ENCODE peak calls at places on chromosomes 12 and 14, in ten cellular contexts. One of them, this sample, is unnamed.

GRCh38 chr14:97976861-97977260 is 1179.7 kb downstream of the VRK1 start:
- DNase-seq in HFF-Myc: no peak
- DNase-seq in CD4-positive, alpha-beta T cell: peak
- DNase-seq in K562: no peak
- DNase-seq in GM10248: no peak
- DNase-seq in suprapubic skin: peak
- DNase-seq in choroid plexus epithelial cell: no peak
- DNase-seq in HCT116: no peak
- DNase-seq in left ventricle myocardium inferior: peak
- DNase-seq in glutamatergic neuron: no peak
- DNase-seq in this sample: no peak

GRCh38 chr12:108004368-108004767 is 124.7 kb upstream of the WSCD2 start:
- DNase-seq in K562: peak
- DNase-seq in choroid plexus epithelial cell: peak
- DNase-seq in HFF-Myc: no peak
- DNase-seq in glutamatergic neuron: no peak
- DNase-seq in CD4-positive, alpha-beta T cell: no peak
- DNase-seq in HCT116: no peak
- DNase-seq in suprapubic skin: no peak
- DNase-seq in GM10248: no peak
- DNase-seq in left ventricle myocardium inferior: no peak
- DNase-seq in this sample: no peak

GRCh38 chr14:92832137-92832700 is 38.1 kb downstream of the GOLGA5 start:
- DNase-seq in suprapubic skin: no peak
- DNase-seq in left ventricle myocardium inferior: no peak
- DNase-seq in K562: no peak
- DNase-seq in GM10248: no peak
- DNase-seq in HCT116: no peak
- DNase-seq in glutamatergic neuron: no peak
- DNase-seq in HFF-Myc: no peak
- DNase-seq in CD4-positive, alpha-beta T cell: no peak
- DNase-seq in choroid plexus epithelial cell: no peak
- DNase-seq in this sample: no peak

GRCh38 chr14:58535084-58535483 is 102.7 kb upstream of the DACT1 start:
- DNase-seq in glutamatergic neuron: no peak
- DNase-seq in GM10248: no peak
- DNase-seq in choroid plexus epithelial cell: peak
- DNase-seq in left ventricle myocardium inferior: no peak
- DNase-seq in K562: no peak
- DNase-seq in HFF-Myc: no peak
- DNase-seq in suprapubic skin: no peak
- DNase-seq in CD4-positive, alpha-beta T cell: no peak
- DNase-seq in HCT116: no peak
- DNase-seq in this sample: no peak

GRCh38 chr12:57233357-57234232 is 4.1 kb downstream of the SHMT2 start:
- DNase-seq in CD4-positive, alpha-beta T cell: no peak
- DNase-seq in left ventricle myocardium inferior: peak
- DNase-seq in HFF-Myc: no peak
- DNase-seq in suprapubic skin: no peak
- DNase-seq in GM10248: no peak
- DNase-seq in HCT116: no peak
- DNase-seq in choroid plexus epithelial cell: peak
- DNase-seq in K562: no peak
- DNase-seq in glutamatergic neuron: no peak
- DNase-seq in this sample: no peak

GRCh38 chr12:42474391-42474790 is 115.2 kb downstream of the PRICKLE1 start:
- DNase-seq in K562: no peak
- DNase-seq in HCT116: peak
- DNase-seq in left ventricle myocardium inferior: no peak
- DNase-seq in glutamatergic neuron: no peak
- DNase-seq in GM10248: no peak
- DNase-seq in choroid plexus epithelial cell: peak
- DNase-seq in CD4-positive, alpha-beta T cell: no peak
- DNase-seq in suprapubic skin: no peak
- DNase-seq in HFF-Myc: peak
- DNase-seq in this sample: no peak

GRCh38 chr12:1425396-1425729 is 169.0 kb downstream of the FBXL14 start:
- DNase-seq in K562: no peak
- DNase-seq in glutamatergic neuron: no peak
- DNase-seq in HFF-Myc: no peak
- DNase-seq in HCT116: no peak
- DNase-seq in GM10248: no peak
- DNase-seq in suprapubic skin: no peak
- DNase-seq in choroid plexus epithelial cell: no peak
- DNase-seq in left ventricle myocardium inferior: no peak
- DNase-seq in CD4-positive, alpha-beta T cell: no peak
- DNase-seq in this sample: no peak

GRCh38 chr12:25269701-25270100 is 19.0 kb upstream of the KRAS start:
- DNase-seq in HCT116: no peak
- DNase-seq in suprapubic skin: no peak
- DNase-seq in CD4-positive, alpha-beta T cell: no peak
- DNase-seq in GM10248: no peak
- DNase-seq in HFF-Myc: no peak
- DNase-seq in left ventricle myocardium inferior: no peak
- DNase-seq in glutamatergic neuron: no peak
- DNase-seq in K562: no peak
- DNase-seq in choroid plexus epithelial cell: no peak
- DNase-seq in this sample: no peak

GRCh38 chr14:54786816-54787215 is 115.8 kb downstream of the GCH1 start:
- DNase-seq in CD4-positive, alpha-beta T cell: no peak
- DNase-seq in suprapubic skin: no peak
- DNase-seq in left ventricle myocardium inferior: peak
- DNase-seq in choroid plexus epithelial cell: no peak
- DNase-seq in GM10248: no peak
- DNase-seq in HFF-Myc: no peak
- DNase-seq in HCT116: no peak
- DNase-seq in K562: no peak
- DNase-seq in glutamatergic neuron: no peak
- DNase-seq in this sample: no peak

GRCh38 chr14:61934385-61934784 is 172.2 kb downstream of the SNAPC1 start:
- DNase-seq in choroid plexus epithelial cell: peak
- DNase-seq in suprapubic skin: no peak
- DNase-seq in left ventricle myocardium inferior: no peak
- DNase-seq in HCT116: no peak
- DNase-seq in HFF-Myc: peak
- DNase-seq in CD4-positive, alpha-beta T cell: no peak
- DNase-seq in glutamatergic neuron: no peak
- DNase-seq in K562: no peak
- DNase-seq in GM10248: no peak
- DNase-seq in this sample: no peak

GRCh38 chr14:73739899-73740685 is 25.9 kb upstream of the PNMA1 start:
- DNase-seq in left ventricle myocardium inferior: no peak
- DNase-seq in glutamatergic neuron: no peak
- DNase-seq in choroid plexus epithelial cell: no peak
- DNase-seq in K562: no peak
- DNase-seq in HFF-Myc: no peak
- DNase-seq in GM10248: no peak
- DNase-seq in CD4-positive, alpha-beta T cell: no peak
- DNase-seq in HCT116: no peak
- DNase-seq in suprapubic skin: peak
- DNase-seq in this sample: no peak

GRCh38 chr12:14937689-14938088 is 648 bp downstream of the ERP27 start:
- DNase-seq in CD4-positive, alpha-beta T cell: no peak
- DNase-seq in HCT116: peak
- DNase-seq in K562: no peak
- DNase-seq in choroid plexus epithelial cell: no peak
- DNase-seq in suprapubic skin: no peak
- DNase-seq in left ventricle myocardium inferior: no peak
- DNase-seq in HFF-Myc: no peak
- DNase-seq in GM10248: peak
- DNase-seq in glutamatergic neuron: no peak
- DNase-seq in this sample: no peak

GRCh38 chr12:14937014-14937413 is 1.3 kb downstream of the ERP27 start:
- DNase-seq in HCT116: no peak
- DNase-seq in choroid plexus epithelial cell: no peak
- DNase-seq in K562: no peak
- DNase-seq in CD4-positive, alpha-beta T cell: no peak
- DNase-seq in left ventricle myocardium inferior: no peak
- DNase-seq in GM10248: no peak
- DNase-seq in glutamatergic neuron: no peak
- DNase-seq in HFF-Myc: no peak
- DNase-seq in suprapubic skin: no peak
- DNase-seq in this sample: no peak

GRCh38 chr12:14934511-14934910 is 3.8 kb downstream of the ERP27 start:
- DNase-seq in HFF-Myc: no peak
- DNase-seq in glutamatergic neuron: no peak
- DNase-seq in CD4-positive, alpha-beta T cell: no peak
- DNase-seq in choroid plexus epithelial cell: no peak
- DNase-seq in GM10248: no peak
- DNase-seq in left ventricle myocardium inferior: no peak
- DNase-seq in HCT116: no peak
- DNase-seq in suprapubic skin: no peak
- DNase-seq in K562: no peak
- DNase-seq in this sample: no peak

GRCh38 chr12:14935031-14935430 is 3.3 kb downstream of the ERP27 start:
- DNase-seq in choroid plexus epithelial cell: no peak
- DNase-seq in glutamatergic neuron: no peak
- DNase-seq in HCT116: no peak
- DNase-seq in left ventricle myocardium inferior: no peak
- DNase-seq in suprapubic skin: no peak
- DNase-seq in CD4-positive, alpha-beta T cell: no peak
- DNase-seq in K562: no peak
- DNase-seq in GM10248: no peak
- DNase-seq in HFF-Myc: no peak
- DNase-seq in this sample: no peak

GRCh38 chr12:14936224-14936861 is 2.0 kb downstream of the ERP27 start:
- DNase-seq in CD4-positive, alpha-beta T cell: no peak
- DNase-seq in suprapubic skin: no peak
- DNase-seq in HCT116: no peak
- DNase-seq in HFF-Myc: no peak
- DNase-seq in left ventricle myocardium inferior: no peak
- DNase-seq in choroid plexus epithelial cell: no peak
- DNase-seq in K562: no peak
- DNase-seq in GM10248: no peak
- DNase-seq in glutamatergic neuron: peak
- DNase-seq in this sample: no peak
- TF ChIP-seq CTCF in CD4-positive, alpha-beta T cell: peak
- TF ChIP-seq CTCF in suprapubic skin: no peak
- TF ChIP-seq CTCF in HCT116: peak
- TF ChIP-seq CTCF in HFF-Myc: peak
- TF ChIP-seq CTCF in left ventricle myocardium inferior: peak
- TF ChIP-seq CTCF in choroid plexus epithelial cell: peak
- TF ChIP-seq CTCF in K562: peak
- TF ChIP-seq CTCF in GM10248: no peak
- TF ChIP-seq CTCF in glutamatergic neuron: peak
- TF ChIP-seq CTCF in this sample: no peak

GRCh38 chr12:19894803-19895202 is 455.5 kb downstream of the AEBP2 start:
- DNase-seq in suprapubic skin: no peak
- DNase-seq in choroid plexus epithelial cell: peak
- DNase-seq in HFF-Myc: no peak
- DNase-seq in glutamatergic neuron: no peak
- DNase-seq in left ventricle myocardium inferior: no peak
- DNase-seq in GM10248: peak
- DNase-seq in CD4-positive, alpha-beta T cell: no peak
- DNase-seq in HCT116: no peak
- DNase-seq in K562: no peak
- DNase-seq in this sample: no peak

GRCh38 chr12:19894049-19894448 is 454.8 kb downstream of the AEBP2 start:
- DNase-seq in glutamatergic neuron: no peak
- DNase-seq in left ventricle myocardium inferior: no peak
- DNase-seq in K562: no peak
- DNase-seq in HFF-Myc: no peak
- DNase-seq in CD4-positive, alpha-beta T cell: no peak
- DNase-seq in HCT116: no peak
- DNase-seq in suprapubic skin: no peak
- DNase-seq in GM10248: peak
- DNase-seq in choroid plexus epithelial cell: peak
- DNase-seq in this sample: no peak

GRCh38 chr12:19895609-19896008 is 456.3 kb downstream of the AEBP2 start:
- DNase-seq in glutamatergic neuron: no peak
- DNase-seq in K562: no peak
- DNase-seq in HFF-Myc: no peak
- DNase-seq in GM10248: no peak
- DNase-seq in suprapubic skin: no peak
- DNase-seq in HCT116: no peak
- DNase-seq in CD4-positive, alpha-beta T cell: no peak
- DNase-seq in left ventricle myocardium inferior: no peak
- DNase-seq in choroid plexus epithelial cell: no peak
- DNase-seq in this sample: no peak

GRCh38 chr12:19892186-19892585 is 452.9 kb downstream of the AEBP2 start:
- DNase-seq in choroid plexus epithelial cell: no peak
- DNase-seq in GM10248: no peak
- DNase-seq in suprapubic skin: no peak
- DNase-seq in glutamatergic neuron: no peak
- DNase-seq in HCT116: no peak
- DNase-seq in K562: no peak
- DNase-seq in left ventricle myocardium inferior: no peak
- DNase-seq in CD4-positive, alpha-beta T cell: no peak
- DNase-seq in HFF-Myc: no peak
- DNase-seq in this sample: no peak

DNA sequence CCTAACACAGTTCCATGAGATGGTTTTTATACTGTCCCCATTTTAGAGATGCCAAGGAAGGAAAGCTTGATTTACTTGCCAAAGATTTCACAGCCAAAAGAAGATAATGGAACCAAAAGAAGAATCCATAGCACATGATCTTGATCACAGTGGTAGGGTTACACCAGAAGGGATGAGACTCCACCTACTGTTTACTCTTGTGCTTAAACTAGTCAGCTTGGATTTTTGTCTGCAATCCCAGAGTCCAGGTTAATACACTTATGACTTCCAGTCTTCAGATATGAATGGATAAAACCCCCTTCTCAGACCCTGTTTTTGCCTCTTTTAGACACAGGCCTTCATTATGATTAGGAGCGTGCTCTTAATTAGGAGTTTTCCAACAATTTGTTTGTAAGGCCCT is 454.2 kb downstream of the AEBP2 start:
- DNase-seq in suprapubic skin: no peak
- DNase-seq in left ventricle myocardium inferior: no peak
- DNase-seq in K562: no peak
- DNase-seq in HFF-Myc: no peak
- DNase-seq in glutamatergic neuron: no peak
- DNase-seq in HCT116: peak
- DNase-seq in GM10248: peak
- DNase-seq in choroid plexus epithelial cell: peak
- DNase-seq in CD4-positive, alpha-beta T cell: no peak
- DNase-seq in this sample: no peak
- TF ChIP-seq CTCF in suprapubic skin: no peak
- TF ChIP-seq CTCF in left ventricle myocardium inferior: peak
- TF ChIP-seq CTCF in K562: no peak
- TF ChIP-seq CTCF in HFF-Myc: peak
- TF ChIP-seq CTCF in glutamatergic neuron: no peak
- TF ChIP-seq CTCF in HCT116: peak
- TF ChIP-seq CTCF in GM10248: peak
- TF ChIP-seq CTCF in choroid plexus epithelial cell: peak
- TF ChIP-seq CTCF in CD4-positive, alpha-beta T cell: no peak
- TF ChIP-seq CTCF in this sample: no peak

GRCh38 chr12:81257952-81258551 is 180.2 kb downstream of the ACSS3 start:
- DNase-seq in CD4-positive, alpha-beta T cell: no peak
- DNase-seq in HCT116: peak
- DNase-seq in suprapubic skin: no peak
- DNase-seq in choroid plexus epithelial cell: peak
- DNase-seq in left ventricle myocardium inferior: no peak
- DNase-seq in glutamatergic neuron: no peak
- DNase-seq in HFF-Myc: peak
- DNase-seq in K562: no peak
- DNase-seq in GM10248: no peak
- DNase-seq in this sample: no peak
- TF ChIP-seq CTCF in CD4-positive, alpha-beta T cell: no peak
- TF ChIP-seq CTCF in HCT116: peak
- TF ChIP-seq CTCF in suprapubic skin: peak
- TF ChIP-seq CTCF in choroid plexus epithelial cell: peak
- TF ChIP-seq CTCF in left ventricle myocardium inferior: peak
- TF ChIP-seq CTCF in glutamatergic neuron: peak
- TF ChIP-seq CTCF in HFF-Myc: peak
- TF ChIP-seq CTCF in K562: no peak
- TF ChIP-seq CTCF in GM10248: peak
- TF ChIP-seq CTCF in this sample: no peak

GRCh38 chr12:85310456-85311076 is 30.5 kb downstream of the ALX1 start:
- DNase-seq in HFF-Myc: no peak
- DNase-seq in HCT116: peak
- DNase-seq in K562: no peak
- DNase-seq in left ventricle myocardium inferior: no peak
- DNase-seq in CD4-positive, alpha-beta T cell: no peak
- DNase-seq in glutamatergic neuron: no peak
- DNase-seq in suprapubic skin: no peak
- DNase-seq in choroid plexus epithelial cell: peak
- DNase-seq in GM10248: no peak
- DNase-seq in this sample: no peak
- TF ChIP-seq CTCF in HFF-Myc: peak
- TF ChIP-seq CTCF in HCT116: peak
- TF ChIP-seq CTCF in K562: no peak
- TF ChIP-seq CTCF in left ventricle myocardium inferior: peak
- TF ChIP-seq CTCF in CD4-positive, alpha-beta T cell: no peak
- TF ChIP-seq CTCF in glutamatergic neuron: peak
- TF ChIP-seq CTCF in suprapubic skin: peak
- TF ChIP-seq CTCF in choroid plexus epithelial cell: no peak
- TF ChIP-seq CTCF in GM10248: no peak
- TF ChIP-seq CTCF in this sample: no peak